ENCODE peak calls at places on chromosomes 5 and 9, in six cellular contexts. S is GM12865, V is nephron progenitor cell, X is cardiac muscle cell, R is K562, N is omental fat pad. P is an unnamed sample.

GRCh38 chr5:143605403-143606005 is 202.0 kb upstream of the NR3C1 start:
- DNase-seq in X (peak; percentile 46), R (no peak), S (peak; percentile 80), N (no peak), V (no peak), P (peak; percentile 20)

GRCh38 chr9:29211681-29212589 is 1638.7 kb upstream of the C9orf72 start:
- DNase-seq in N (no peak), R (no peak), V (peak; percentile 86), S (peak; percentile 39), X (peak; percentile 35), P (peak; percentile 72)

GRCh38 chr9:71980266-71981018 is 69.0 kb downstream of the C9orf85 start:
- DNase-seq in X (no peak), N (no peak), R (no peak), S (no peak), V (no peak), P (no peak)

GRCh38 chr9:16992138-16992537 is 121.7 kb upstream of the BNC2 start:
- DNase-seq in N (no peak), V (no peak), X (no peak), S (no peak), R (no peak), P (no peak)

GRCh38 chr5:23440703-23441102 is 66.7 kb upstream of the PRDM9 start:
- DNase-seq in N (no peak), S (no peak), V (no peak), R (no peak), X (no peak), P (no peak)

GRCh38 chr5:74464512-74465209 is 175.9 kb downstream of the ENC1 start:
- DNase-seq in X (peak; percentile 89), R (no peak), V (no peak), S (peak; percentile 13), N (no peak), P (no peak)

GRCh38 chr5:164191240-164191639 is 685.8 kb downstream of the MAT2B start:
- DNase-seq in S (no peak), R (no peak), X (peak; percentile 67), N (no peak), V (no peak), P (peak; percentile 36)

GRCh38 chr5:126516133-126516532 is 78.9 kb downstream of the ALDH7A1 start:
- DNase-seq in R (no peak), S (no peak), V (no peak), X (peak; percentile 30), N (no peak), P (no peak)

GRCh38 chr9:26682041-26682440 is 210.6 kb downstream of the CAAP1 start:
- DNase-seq in X (no peak), R (no peak), N (no peak), S (no peak), V (no peak), P (no peak)

GRCh38 chr9:16985559-16986348 is 115.3 kb upstream of the BNC2 start:
- DNase-seq in V (no peak), R (no peak), S (no peak), X (peak; percentile 53), N (no peak), P (peak; percentile 28)

GRCh38 chr9:92196400-92196799 is 81.2 kb upstream of the SPTLC1 start:
- DNase-seq in V (no peak), S (no peak), N (no peak), R (no peak), X (no peak), P (no peak)

GRCh38 chr5:132628814-132629213 is 29.2 kb upstream of the IL13 start:
- DNase-seq in S (peak; percentile 46), V (no peak), X (no peak), R (no peak), N (no peak), P (no peak)

GRCh38 chr5:6078881-6079280 is 299.5 kb downstream of the MED10 start:
- DNase-seq in R (no peak), X (no peak), S (no peak), N (no peak), V (no peak), P (no peak)

GRCh38 chr9:31916591-31917223 is 467.7 kb upstream of the ACO1 start:
- DNase-seq in S (peak; percentile 13), X (no peak), R (no peak), N (no peak), V (no peak), P (no peak)

GRCh38 chr5:588406-588995 is 23.6 kb upstream of the CEP72 start:
- DNase-seq in S (no peak), R (no peak), X (no peak), N (no peak), V (no peak), P (no peak)

GRCh38 chr5:587403-587802 is 24.7 kb upstream of the CEP72 start:
- DNase-seq in V (no peak), S (no peak), X (no peak), R (no peak), N (no peak), P (no peak)

GRCh38 chr5:585962-586628 is 26.0 kb upstream of the CEP72 start:
- DNase-seq in V (no peak), R (no peak), S (no peak), X (no peak), N (no peak), P (no peak)

GRCh38 chr5:585556-585955 is 26.6 kb upstream of the CEP72 start:
- DNase-seq in N (no peak), R (no peak), V (no peak), X (no peak), S (no peak), P (no peak)

GRCh38 chr5:586751-587285 is 25.3 kb upstream of the CEP72 start:
- DNase-seq in X (no peak), R (no peak), N (no peak), V (no peak), S (no peak), P (no peak)
- TF ChIP-seq CTCF in X (no peak), R (no peak), N (no peak), V (no peak), S (no peak), P (no peak)

GRCh38 chr5:129133553-129133952 is 39.0 kb downstream of the ISOC1 start:
- DNase-seq in X (no peak), N (no peak), S (no peak), R (no peak), V (no peak), P (no peak)

GRCh38 chr5:129137637-129138036 is 43.1 kb downstream of the ISOC1 start:
- DNase-seq in R (no peak), S (no peak), X (no peak), N (no peak), V (no peak), P (no peak)

GRCh38 chr5:129135633-129136032 is 41.1 kb downstream of the ISOC1 start:
- DNase-seq in S (peak; percentile 48), X (peak; percentile 3), V (no peak), N (no peak), R (peak; percentile 16), P (no peak)
- TF ChIP-seq CTCF in S (peak; percentile 24), X (no peak), V (no peak), N (no peak), R (peak; percentile 52), P (no peak)

GRCh38 chr5:171628344-171628743 is 157.3 kb upstream of the SMIM23 start:
- DNase-seq in V (no peak), N (no peak), R (no peak), X (no peak), S (no peak), P (no peak)

GRCh38 chr5:171627936-171628335 is 157.7 kb upstream of the SMIM23 start:
- DNase-seq in N (no peak), S (no peak), R (no peak), X (no peak), V (no peak), P (no peak)

GRCh38 chr5:171629221-171630005 is 156.2 kb upstream of the SMIM23 start:
- DNase-seq in V (no peak), X (no peak), R (peak; percentile 15), S (no peak), N (no peak), P (no peak)

GRCh38 chr5:171630670-171631065 is 154.9 kb upstream of the SMIM23 start:
- DNase-seq in V (no peak), R (no peak), N (no peak), S (no peak), X (no peak), P (no peak)

GRCh38 chr5:171630047-171630669 is 155.5 kb upstream of the SMIM23 start:
- DNase-seq in V (peak; percentile 80), N (no peak), R (peak; percentile 61), S (no peak), X (peak; percentile 64), P (peak; percentile 45)
- TF ChIP-seq CTCF in V (peak; percentile 30), N (no peak), R (peak; percentile 51), S (no peak), X (peak; percentile 61), P (no peak)

GRCh38 chr5:54904425-54904824 is 81.0 kb downstream of the ESM1 start:
- DNase-seq in R (no peak), S (no peak), X (peak; percentile 74), N (no peak), V (peak; percentile 23), P (no peak)
- TF ChIP-seq CTCF in R (peak; percentile 30), S (no peak), X (peak; percentile 71), N (no peak), V (peak; percentile 46), P (no peak)

P was measured in testis.